ENCODE peak calls at places on chromosomes 16 and 17, in eight cellular contexts. L is aorta; G is GM12864; W is EL; Y is C1 segment of cervical spinal cord; J is posterior cingulate gyrus; X is NCI-H2081; I is stimulated activated CD4-positive, alpha-beta T cell treated with anti-CD3 and anti-CD28 coated beads, Interleukin-2, amount 100 ng/mL, for 24 hours. K is an unnamed sample.

GRCh38 chr17:29720471-29720990 is 97.8 kb upstream of the CORO6 start:
- DNase-seq in L (no peak), G (no peak), W (no peak), Y (no peak), J (no peak), X (no peak), I (no peak), K (no peak)

GRCh38 chr16:87145181-87146176 is 171.7 kb downstream of the C16orf95 start:
- DNase-seq in L (peak), G (no peak), W (peak), Y (no peak), J (peak), X (no peak), I (no peak), K (no peak)

GRCh38 chr17:78130439-78131101 is at the start of gene TMC8:
- DNase-seq in L (no peak), G (peak), W (no peak), Y (peak), J (no peak), X (no peak), I (peak), K (peak)

GRCh38 chr16:1407749-1408148 is 6.8 kb downstream of the UNKL start:
- DNase-seq in L (no peak), G (no peak), W (no peak), Y (no peak), J (no peak), X (no peak), I (no peak), K (no peak)

GRCh38 chr17:34990921-34991365 is 10.6 kb downstream of the LIG3 start:
- DNase-seq in L (no peak), G (peak), W (no peak), Y (no peak), J (no peak), X (no peak), I (no peak), K (no peak)

GRCh38 chr16:48833461-48833860 is 223.5 kb upstream of the N4BP1 start:
- DNase-seq in L (no peak), G (no peak), W (no peak), Y (no peak), J (no peak), X (no peak), I (no peak), K (no peak)

GRCh38 chr17:32648450-32648849 is 161.7 kb downstream of the CDK5R1 start:
- DNase-seq in L (no peak), G (no peak), W (no peak), Y (no peak), J (no peak), X (peak), I (no peak), K (no peak)

GRCh38 chr17:4585203-4585939 is 1.0 kb downstream of the SMTNL2 start:
- DNase-seq in L (peak), G (no peak), W (no peak), Y (no peak), J (peak), X (no peak), I (no peak), K (no peak)

K was measured in stimulated activated naive CD4-positive, alpha-beta T cell treated with Interleukin-2 at 50 U/mL for 16 hours.